ENCODE peak calls at places on chromosome 4, in five cellular contexts. F is GM12878, T is H1, Q is HepG2, B is HCT116. G is an unnamed sample.

GRCh38 chr4:52376107-52376704 is 282.9 kb downstream of the USP46 start:
- DNase-seq in F (no peak), T (no peak), Q (peak), B (peak), G (peak)

GRCh38 chr4:138275946-138276621 is 33.9 kb upstream of the SLC7A11 start:
- DNase-seq in F (no peak), T (no peak), Q (no peak), B (no peak), G (no peak)

GRCh38 chr4:1010522-1011021 is 854 bp upstream of the FGFRL1 start:
- DNase-seq in F (no peak), T (no peak), Q (no peak), B (peak), G (peak)

GRCh38 chr4:5206391-5206790 is 155.1 kb downstream of the STK32B start:
- DNase-seq in F (no peak), T (no peak), Q (no peak), B (peak), G (no peak)

GRCh38 chr4:28357985-28358384 is 1497.3 kb downstream of the STIM2 start:
- DNase-seq in F (no peak), T (no peak), Q (no peak), B (peak), G (peak)

GRCh38 chr4:139227729-139228404 is 50.8 kb upstream of the ELF2 start:
- DNase-seq in F (no peak), T (peak), Q (peak), B (peak), G (peak)

GRCh38 chr4:24209131-24209530 is 319.3 kb upstream of the PPARGC1A start:
- DNase-seq in F (no peak), T (no peak), Q (no peak), B (no peak), G (no peak)

GRCh38 chr4:140688711-140689598 is 67.2 kb downstream of the TBC1D9 start:
- DNase-seq in F (no peak), T (no peak), Q (no peak), B (no peak), G (no peak)

GRCh38 chr4:70603856-70604255 is 11.8 kb downstream of the AMBN start:
- DNase-seq in F (no peak), T (no peak), Q (no peak), B (no peak), G (no peak)

GRCh38 chr4:102734591-102735385 is 26.0 kb downstream of the MANBA start:
- DNase-seq in F (peak), T (no peak), Q (peak), B (no peak), G (no peak)

GRCh38 chr4:154622598-154622997 is 10.1 kb upstream of the FGG start:
- DNase-seq in F (no peak), T (no peak), Q (peak), B (peak), G (peak)

GRCh38 chr4:100042711-100043110 is 92.6 kb upstream of the H2AZ1 start:
- DNase-seq in F (no peak), T (no peak), Q (no peak), B (no peak), G (no peak)

GRCh38 chr4:168183717-168184571 is 91.6 kb downstream of the ANXA10 start:
- DNase-seq in F (peak), T (no peak), Q (peak), B (peak), G (peak)

GRCh38 chr4:14925471-14925870 is 76.8 kb upstream of the CPEB2 start:
- DNase-seq in F (no peak), T (no peak), Q (no peak), B (no peak), G (no peak)

GRCh38 chr4:168515222-168516011 is 18.6 kb downstream of the PALLD start:
- DNase-seq in F (no peak), T (no peak), Q (no peak), B (no peak), G (no peak)

GRCh38 chr4:182808673-182809416 is 108.3 kb downstream of the DCTD start:
- DNase-seq in F (peak), T (no peak), Q (no peak), B (no peak), G (no peak)

GRCh38 chr4:38563703-38564490 is 100.1 kb upstream of the KLF3 start:
- DNase-seq in F (no peak), T (no peak), Q (no peak), B (no peak), G (no peak)

GRCh38 chr4:24858550-24858949 is 54.3 kb downstream of the CCDC149 start:
- DNase-seq in F (no peak), T (no peak), Q (no peak), B (no peak), G (no peak)

GRCh38 chr4:147060171-147060931 is 114.7 kb upstream of the TTC29 start:
- DNase-seq in F (no peak), T (no peak), Q (no peak), B (no peak), G (no peak)

GRCh38 chr4:140448162-140448561 is 20.7 kb upstream of the CLGN start:
- DNase-seq in F (no peak), T (no peak), Q (no peak), B (no peak), G (no peak)

GRCh38 chr4:151169223-151169622 is 69.8 kb downstream of the RPS3A start:
- DNase-seq in F (no peak), T (no peak), Q (no peak), B (no peak), G (no peak)

GRCh38 chr4:130738233-130738632 is 1642.3 kb downstream of the C4orf33 start:
- DNase-seq in F (no peak), T (no peak), Q (no peak), B (no peak), G (no peak)

GRCh38 chr4:122819708-122820449 is 6.8 kb upstream of the FGF2 start:
- DNase-seq in F (no peak), T (no peak), Q (no peak), B (no peak), G (no peak)

GRCh38 chr4:151659631-151660030 is 101.2 kb downstream of the GATB start:
- DNase-seq in F (no peak), T (no peak), Q (no peak), B (no peak), G (no peak)

GRCh38 chr4:139392797-139393196 is 61.1 kb upstream of the RAB33B start:
- DNase-seq in F (no peak), T (no peak), Q (no peak), B (no peak), G (no peak)

GRCh38 chr4:156190606-156191005 is 236.9 kb upstream of the CTSO start:
- DNase-seq in F (no peak), T (no peak), Q (no peak), B (no peak), G (no peak)

GRCh38 chr4:77190053-77190452 is 33.0 kb downstream of the CCNG2 start:
- DNase-seq in F (no peak), T (no peak), Q (no peak), B (no peak), G (no peak)

DNA sequence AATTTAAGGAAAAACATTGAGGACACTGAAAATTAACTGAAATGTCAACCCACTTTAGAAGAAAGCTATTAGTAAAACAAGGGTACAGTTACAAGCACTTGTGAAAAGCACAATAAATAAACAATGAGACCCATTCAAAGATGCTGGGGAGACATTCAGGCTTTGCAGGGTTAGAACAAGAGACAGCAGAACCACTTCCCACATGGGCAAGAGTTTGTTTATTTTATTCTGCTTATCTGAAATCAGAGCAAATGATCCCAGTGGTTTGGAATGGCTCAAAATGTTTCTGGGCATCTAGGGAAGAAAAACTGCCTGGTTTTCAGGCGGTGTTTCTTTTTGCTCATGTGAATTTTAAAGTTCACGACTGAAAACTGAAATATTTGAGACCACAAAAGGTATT is 42.4 kb downstream of the PPP3CA start:
- DNase-seq in F (no peak), T (no peak), Q (peak), B (no peak), G (peak)
- TF ChIP-seq POLR2AphosphoS5 in F (no peak), T (no peak), Q (no peak), B (no peak), G (no peak)

DNA sequence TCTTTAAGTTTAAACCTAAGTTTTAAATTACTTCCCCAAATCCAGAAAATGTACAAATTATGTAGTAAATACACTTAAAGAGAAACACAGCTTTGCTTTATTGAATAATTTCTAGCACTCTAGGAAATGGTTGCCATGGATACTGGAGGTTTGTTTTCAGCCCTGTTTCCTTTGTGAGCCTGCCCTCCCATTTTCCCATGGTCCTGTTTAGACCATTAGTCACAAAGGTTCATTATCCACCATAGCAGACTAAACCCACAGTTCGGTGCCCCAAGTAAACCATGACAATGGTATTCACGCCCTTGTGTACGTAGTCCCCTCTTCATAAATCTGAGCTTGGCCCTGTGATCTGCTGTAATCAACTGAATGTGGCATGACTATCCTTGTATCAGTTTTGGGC is 300.6 kb downstream of the LDB2 start:
- DNase-seq in F (no peak), T (no peak), Q (peak), B (no peak), G (peak)
- H2AFZ ChIP-seq in F (no peak), T (no peak), Q (no peak), B (no peak), G (no peak)

DNA sequence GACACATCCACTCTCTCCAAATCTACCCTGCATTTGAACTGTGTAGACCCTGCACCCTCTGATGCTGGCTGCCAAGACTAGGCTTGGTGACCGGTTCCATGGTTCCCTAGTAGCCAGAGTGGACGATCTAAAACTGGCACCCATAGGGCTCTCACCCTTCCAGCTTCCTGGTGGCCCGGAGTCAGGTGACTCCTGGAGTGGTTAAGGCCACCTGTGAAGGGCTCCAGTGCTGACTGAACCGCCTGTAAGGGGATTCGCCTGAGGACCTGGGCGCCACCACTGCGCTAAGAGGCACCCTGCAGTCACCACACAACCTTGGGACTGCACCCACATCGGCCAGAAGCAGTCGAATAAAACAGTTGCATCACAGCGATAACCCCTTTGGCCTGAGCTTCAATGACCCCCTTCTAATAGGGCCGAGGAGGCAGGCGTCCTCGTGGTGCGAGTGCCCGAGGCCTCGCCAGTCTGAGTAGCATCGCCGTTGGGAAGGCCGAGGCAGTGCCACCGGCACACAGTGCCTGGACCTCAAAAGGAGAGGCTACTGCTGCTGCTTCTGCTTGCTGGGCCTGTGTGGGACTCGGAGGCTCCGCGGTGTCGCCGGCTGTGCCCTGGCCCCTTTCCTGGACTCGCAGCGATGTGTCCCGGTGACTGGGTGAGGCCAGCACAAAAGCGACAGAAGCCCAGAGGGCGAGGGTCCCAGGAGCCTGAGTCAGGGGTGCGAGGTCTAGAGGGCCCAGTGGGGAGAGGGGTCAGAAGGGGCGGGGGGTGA is 6.5 kb downstream of the HMX1 start:
- DNase-seq in F (no peak), T (no peak), Q (no peak), B (no peak), G (no peak)
- TF ChIP-seq EZH2 in F (no peak), T (peak), Q (no peak), B (no peak), G (peak)

DNA sequence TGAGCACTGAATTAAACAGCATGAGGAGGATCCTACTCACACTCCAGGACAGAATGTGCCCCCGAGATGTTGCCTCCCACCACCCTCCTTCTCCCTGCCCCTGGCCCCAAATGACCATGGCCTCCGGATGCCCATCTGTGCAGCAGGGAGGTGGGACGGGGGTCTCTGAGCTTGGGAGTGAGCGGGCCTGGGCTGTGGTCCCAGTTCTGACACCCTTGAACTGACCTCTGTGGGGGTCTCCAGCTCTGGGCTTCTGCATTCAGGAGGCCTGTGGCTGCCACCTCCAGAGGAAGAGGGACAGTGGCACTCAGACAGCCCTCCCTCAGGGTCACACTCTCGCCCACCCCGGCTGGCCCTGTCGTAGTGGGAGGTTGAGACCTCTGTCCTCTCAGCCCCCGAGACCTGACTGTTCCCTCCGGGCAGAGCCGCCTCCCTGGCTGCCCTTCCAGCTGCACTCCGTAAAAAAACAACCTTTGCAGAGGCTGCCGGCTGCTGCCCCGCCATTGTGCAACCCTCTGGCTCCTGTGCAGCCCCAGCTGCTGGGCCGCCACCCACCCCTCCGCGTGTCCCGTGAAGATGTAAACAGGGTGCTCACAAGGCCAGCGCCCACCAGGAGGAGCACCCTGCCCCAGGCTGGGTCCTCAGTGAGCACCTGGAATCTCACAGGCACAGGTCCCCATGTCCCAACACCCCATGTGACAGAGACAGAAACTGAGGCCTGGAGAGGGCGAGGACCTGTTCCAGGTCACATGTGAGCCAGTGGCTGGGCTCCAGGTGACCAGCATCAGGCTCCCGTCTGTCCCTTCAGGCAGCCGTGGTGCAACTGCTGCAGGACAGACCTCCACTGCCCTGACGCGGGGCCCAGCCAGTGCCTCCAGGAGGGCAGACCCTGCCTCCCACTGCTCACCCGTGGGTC is 39.6 kb downstream of the HTRA3 start:
- DNase-seq in F (no peak), T (no peak), Q (no peak), B (no peak), G (no peak)
- TF ChIP-seq POLR2AphosphoS5 in F (no peak), T (no peak), Q (no peak), B (no peak), G (no peak)

GRCh38 chr4:178333355-178333754 is 891.1 kb upstream of the AGA start:
- DNase-seq in F (no peak), T (no peak), Q (no peak), B (no peak), G (no peak)

GRCh38 chr4:178329226-178329872 is 887.1 kb upstream of the AGA start:
- DNase-seq in F (no peak), T (no peak), Q (no peak), B (no peak), G (no peak)
- H2AFZ ChIP-seq in F (no peak), T (peak), Q (no peak), B (no peak), G (no peak)

GRCh38 chr4:184939978-184940377 is 78.3 kb upstream of the HELT start:
- DNase-seq in F (no peak), T (no peak), Q (no peak), B (no peak), G (no peak)

GRCh38 chr4:184936071-184936470 is 82.2 kb upstream of the HELT start:
- DNase-seq in F (no peak), T (peak), Q (no peak), B (no peak), G (no peak)

GRCh38 chr4:184937030-184937710 is 81.1 kb upstream of the HELT start:
- DNase-seq in F (no peak), T (no peak), Q (no peak), B (no peak), G (no peak)

GRCh38 chr4:184938871-184939270 is 79.4 kb upstream of the HELT start:
- DNase-seq in F (no peak), T (peak), Q (no peak), B (no peak), G (no peak)

DNA sequence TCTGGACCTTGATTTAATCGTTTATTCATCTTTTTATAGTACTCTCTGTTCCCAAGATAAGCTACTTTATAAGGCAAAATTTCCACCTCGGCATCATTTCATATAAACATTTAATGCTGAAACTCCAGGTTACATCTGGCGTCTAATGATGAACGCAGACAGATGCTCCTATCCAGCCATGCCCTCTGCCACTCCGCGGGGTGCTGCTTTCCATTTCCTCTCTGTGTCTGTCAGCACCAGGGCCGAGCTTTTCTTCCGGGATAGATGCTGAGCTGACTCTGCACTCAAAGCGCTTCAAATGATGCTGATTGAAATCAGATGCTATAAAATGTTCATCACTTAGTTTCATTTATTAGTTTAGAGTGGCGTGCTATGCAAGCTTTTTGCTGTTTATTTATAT is 80.5 kb upstream of the HELT start:
- DNase-seq in F (no peak), T (peak), Q (no peak), B (no peak), G (peak)
- TF ChIP-seq EZH2 in F (no peak), T (no peak), Q (no peak), B (no peak), G (no peak)